ENCODE peak calls at places on chromosomes 3 and 15, in eight cellular contexts. W is tibial artery, V is iPS DF 6.9, A is MCF 10A, S is activated T-helper 1 cell treated with Interleukin-2 at 50 U/mL for 16 hours, Y is RWPE2, K is esophagus squamous epithelium, G is anterior cingulate cortex. M is an unnamed sample.

GRCh38 chr3:134086616-134087015 is 56.9 kb upstream of the SLCO2A1 start:
- DNase-seq in W (no peak), V (no peak), A (peak; percentile 24), S (no peak), Y (no peak), K (no peak), G (no peak), M (no peak)

GRCh38 chr3:149717391-149718056 is 34.8 kb downstream of the COMMD2 start:
- DNase-seq in W (no peak), V (peak; percentile 35), A (peak; percentile 76), S (no peak), Y (no peak), K (no peak), G (peak; percentile 11), M (peak; percentile 25)

GRCh38 chr15:58293622-58294550 is 137.9 kb upstream of the LIPC start:
- DNase-seq in W (no peak), V (no peak), A (no peak), S (no peak), Y (no peak), K (no peak), G (no peak), M (peak; percentile 3)

GRCh38 chr15:78457101-78457500 is 19.1 kb downstream of the IREB2 start:
- DNase-seq in W (no peak), V (no peak), A (peak; percentile 56), S (no peak), Y (no peak), K (no peak), G (no peak), M (peak; percentile 2)

GRCh38 chr15:90126457-90127435 is 24.5 kb upstream of the IDH2 start:
- DNase-seq in W (no peak), V (peak; percentile 41), A (no peak), S (no peak), Y (no peak), K (no peak), G (no peak), M (no peak)

GRCh38 chr3:121660356-121661171 is at the start of gene HCLS1:
- DNase-seq in W (no peak), V (no peak), A (no peak), S (peak; percentile 51), Y (no peak), K (peak; percentile 5), G (no peak), M (no peak)

GRCh38 chr3:183455064-183455463 is 26.6 kb upstream of the MCF2L2 start:
- DNase-seq in W (no peak), V (no peak), A (no peak), S (no peak), Y (no peak), K (no peak), G (peak; percentile 34), M (no peak)

GRCh38 chr3:105883798-105884377 is 15.1 kb upstream of the CBLB start:
- DNase-seq in W (no peak), V (no peak), A (peak; percentile 9), S (no peak), Y (no peak), K (no peak), G (no peak), M (no peak)

GRCh38 chr15:70035051-70035718 is 62.5 kb downstream of the TLE3 start:
- DNase-seq in W (peak; percentile 56), V (no peak), A (no peak), S (no peak), Y (peak; percentile 56), K (no peak), G (no peak), M (no peak)

GRCh38 chr15:94029495-94029894 is 201.9 kb upstream of the MCTP2 start:
- DNase-seq in W (no peak), V (no peak), A (no peak), S (no peak), Y (no peak), K (no peak), G (no peak), M (no peak)

GRCh38 chr3:123075359-123075758 is 8.5 kb downstream of the PDIA5 start:
- DNase-seq in W (no peak), V (no peak), A (no peak), S (no peak), Y (no peak), K (no peak), G (no peak), M (no peak)

GRCh38 chr3:122975163-122975923 is 52.2 kb downstream of the SEMA5B start:
- DNase-seq in W (no peak), V (no peak), A (no peak), S (no peak), Y (no peak), K (no peak), G (no peak), M (no peak)

GRCh38 chr3:50436063-50436674 is 67.3 kb downstream of the CACNA2D2 start:
- DNase-seq in W (no peak), V (peak; percentile 55), A (peak; percentile 54), S (peak; percentile 47), Y (no peak), K (no peak), G (peak; percentile 19), M (peak; percentile 9)